ENCODE peak calls at places on chromosomes 2 and 18, in ten cellular contexts. B is heart left ventricle; W is SJSA1; N is CD8-positive, alpha-beta memory T cell; C is aorta; L is uterus; P is psoas muscle; R is NT2/D1; U is PC-9; M is adipocyte. I is an unnamed sample.
A peak's percentile ranks its signal among the peaks of the same experiment; 100 is the strongest.

GRCh38 chr2:207248702-207249355 is 83.1 kb upstream of the KLF7 start:
- DNase-seq in B (no peak), W (no peak), N (no peak), C (no peak), L (no peak), P (no peak), R (no peak), U (no peak), M (peak; percentile 26), I (no peak)

GRCh38 chr2:239002960-239003932 is 155.4 kb downstream of the TWIST2 start:
- DNase-seq in B (no peak), W (peak; percentile 80), N (no peak), C (peak; percentile 59), L (peak; percentile 52), P (peak; percentile 32), R (no peak), U (no peak), M (peak; percentile 94), I (no peak)

GRCh38 chr18:79740741-79741700 is 56.7 kb upstream of the KCNG2 start:
- DNase-seq in B (no peak), W (no peak), N (no peak), C (peak; percentile 35), L (no peak), P (no peak), R (no peak), U (no peak), M (no peak), I (no peak)

GRCh38 chr2:146312899-146313298 is 1531.9 kb upstream of the ACVR2A start:
- DNase-seq in B (no peak), W (no peak), N (no peak), C (no peak), L (no peak), P (no peak), R (no peak), U (no peak), M (peak; percentile 67), I (no peak)

GRCh38 chr2:190881480-190882326 is 1.1 kb downstream of the GLS start:
- DNase-seq in B (peak; percentile 83), W (peak; percentile 82), N (peak; percentile 77), C (peak; percentile 78), L (peak; percentile 54), P (peak; percentile 67), R (no peak), U (peak; percentile 79), M (peak; percentile 80), I (peak; percentile 63)

GRCh38 chr2:8893978-8894820 is 56.8 kb upstream of the KIDINS220 start:
- DNase-seq in B (no peak), W (peak; percentile 86), N (no peak), C (no peak), L (no peak), P (no peak), R (no peak), U (no peak), M (no peak), I (no peak)

GRCh38 chr2:236538242-236538641 is 31.4 kb upstream of the ACKR3 start:
- DNase-seq in B (no peak), W (no peak), N (no peak), C (no peak), L (no peak), P (no peak), R (no peak), U (no peak), M (no peak), I (no peak)

GRCh38 chr2:101173707-101174295 is 22.6 kb upstream of the TBC1D8 start:
- DNase-seq in B (no peak), W (no peak), N (no peak), C (peak; percentile 68), L (no peak), P (no peak), R (no peak), U (no peak), M (no peak), I (no peak)

DNA sequence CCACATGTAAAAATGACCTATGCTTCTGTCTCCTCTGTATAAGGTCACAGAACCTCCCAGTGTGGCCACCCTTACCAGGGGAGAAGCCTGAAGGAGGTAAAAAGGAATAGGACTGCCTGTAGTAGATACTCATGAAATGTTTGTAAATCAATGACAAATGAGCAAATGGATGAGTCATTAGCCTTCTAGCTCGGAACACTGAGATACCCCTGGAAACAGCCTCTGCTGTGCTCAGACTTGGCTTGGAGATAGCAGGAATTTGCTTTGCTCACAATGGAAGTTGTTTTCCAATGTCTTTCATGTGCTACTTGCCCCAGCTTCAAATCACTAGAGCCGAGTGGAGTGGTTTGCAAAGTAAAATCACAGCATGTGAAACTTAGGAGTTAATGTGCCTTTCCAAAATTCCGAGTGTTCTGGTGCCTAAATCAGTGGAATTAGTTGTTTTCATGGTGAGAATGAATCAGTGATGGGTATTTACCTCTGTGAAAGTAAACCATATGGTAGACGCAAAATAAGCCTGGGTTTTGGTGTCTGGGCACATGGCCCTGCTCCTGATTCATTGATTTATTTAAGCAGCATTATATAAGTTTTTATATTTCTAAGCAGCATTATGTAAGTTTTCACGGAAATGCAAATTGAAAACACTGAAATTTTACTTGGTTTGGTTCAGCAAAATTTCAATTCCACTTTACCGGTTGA is 154.0 kb upstream of the MAP3K20 start:
- DNase-seq in B (no peak), W (no peak), N (no peak), C (no peak), L (no peak), P (no peak), R (peak; percentile 28), U (peak; percentile 48), M (peak; percentile 53), I (no peak)
- H3K4me3 ChIP-seq in B (no peak overlapping the region), W (no peak overlapping the region), N (no peak overlapping the region), C (no peak overlapping the region), L (no peak overlapping the region), P (no peak overlapping the region), R (no peak overlapping the region), U (no peak overlapping the region), M (no peak overlapping the region), I (no peak overlapping the region)

GRCh38 chr2:170711196-170711773 is 3.9 kb upstream of the SP5 start:
- DNase-seq in B (no peak), W (no peak), N (no peak), C (no peak), L (no peak), P (no peak), R (no peak), U (no peak), M (no peak), I (no peak)

GRCh38 chr2:170712653-170713279 is 2.4 kb upstream of the SP5 start:
- DNase-seq in B (no peak), W (no peak), N (no peak), C (no peak), L (no peak), P (no peak), R (no peak), U (no peak), M (no peak), I (no peak)

GRCh38 chr2:170710609-170710979 is 4.5 kb upstream of the SP5 start:
- DNase-seq in B (no peak), W (no peak), N (no peak), C (no peak), L (no peak), P (no peak), R (no peak), U (no peak), M (no peak), I (no peak)

GRCh38 chr2:170713280-170714155 is 1.6 kb upstream of the SP5 start:
- DNase-seq in B (no peak), W (no peak), N (no peak), C (no peak), L (no peak), P (peak; percentile 18), R (no peak), U (no peak), M (no peak), I (no peak)

GRCh38 chr2:170711774-170712652 is 3.1 kb upstream of the SP5 start:
- DNase-seq in B (no peak), W (no peak), N (no peak), C (no peak), L (no peak), P (no peak), R (no peak), U (no peak), M (no peak), I (peak; percentile 84)
- H3K27me3 ChIP-seq in B (peaks cover 53% of the 10 kb centered on the region), W (peaks cover 6% of the 10 kb centered on the region), N (peaks cover 28% of the 10 kb centered on the region), C (no peaks in the 10 kb centered on the region), L (peaks cover 5% of the 10 kb centered on the region), P (peaks cover 87% of the 10 kb centered on the region), R (peaks cover 22% of the 10 kb centered on the region), U (no peaks in the 10 kb centered on the region), M (peaks cover 35% of the 10 kb centered on the region), I (no peaks in the 10 kb centered on the region)

DNA sequence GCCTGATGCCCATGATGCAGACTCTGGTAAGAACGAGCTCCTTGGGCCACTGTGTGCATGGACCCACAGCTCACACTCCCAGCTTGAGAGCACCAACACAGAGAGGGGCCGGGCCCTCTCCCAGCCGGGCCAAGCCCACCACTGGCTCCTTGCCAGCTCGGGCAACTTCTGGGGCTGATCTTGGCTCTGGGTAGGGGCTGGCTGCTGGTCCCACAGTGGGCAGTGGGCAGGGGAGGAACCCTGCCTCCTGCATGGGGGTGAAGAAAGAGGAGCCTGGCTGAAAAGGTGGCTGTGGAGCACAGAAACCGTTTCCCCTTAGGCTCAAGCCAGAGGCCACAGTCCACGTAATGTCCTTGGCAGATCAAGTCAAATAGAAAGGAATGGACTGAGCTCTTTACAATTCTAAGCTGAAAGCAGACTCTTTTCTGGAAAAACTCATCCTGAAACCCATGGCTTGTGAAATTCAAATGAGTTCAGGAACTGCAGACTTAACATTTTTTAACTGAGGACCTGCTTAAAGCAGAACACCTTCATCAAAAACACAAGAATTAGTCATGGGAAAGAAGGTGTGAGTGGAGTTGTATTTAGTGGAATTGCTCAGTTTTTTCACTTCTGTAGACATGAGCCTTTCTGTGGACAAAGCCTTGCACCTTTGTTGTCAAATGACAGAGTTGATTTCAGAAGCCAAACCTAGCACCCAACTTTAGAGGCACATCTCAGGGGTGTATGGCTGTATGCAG is 104.9 kb downstream of the STPG4 start:
- DNase-seq in B (no peak), W (no peak), N (no peak), C (no peak), L (no peak), P (no peak), R (no peak), U (no peak), M (no peak), I (no peak)
- H3K36me3 ChIP-seq in B (peaks cover 27% of the 10 kb centered on the region), W (peaks cover 66% of the 10 kb centered on the region), N (peaks cover 29% of the 10 kb centered on the region), C (peaks cover 11% of the 10 kb centered on the region), L (no peaks in the 10 kb centered on the region), P (no peaks in the 10 kb centered on the region), R (peaks cover 74% of the 10 kb centered on the region), U (peaks cover 17% of the 10 kb centered on the region), M (peaks cover 72% of the 10 kb centered on the region), I (no peaks in the 10 kb centered on the region)

DNA sequence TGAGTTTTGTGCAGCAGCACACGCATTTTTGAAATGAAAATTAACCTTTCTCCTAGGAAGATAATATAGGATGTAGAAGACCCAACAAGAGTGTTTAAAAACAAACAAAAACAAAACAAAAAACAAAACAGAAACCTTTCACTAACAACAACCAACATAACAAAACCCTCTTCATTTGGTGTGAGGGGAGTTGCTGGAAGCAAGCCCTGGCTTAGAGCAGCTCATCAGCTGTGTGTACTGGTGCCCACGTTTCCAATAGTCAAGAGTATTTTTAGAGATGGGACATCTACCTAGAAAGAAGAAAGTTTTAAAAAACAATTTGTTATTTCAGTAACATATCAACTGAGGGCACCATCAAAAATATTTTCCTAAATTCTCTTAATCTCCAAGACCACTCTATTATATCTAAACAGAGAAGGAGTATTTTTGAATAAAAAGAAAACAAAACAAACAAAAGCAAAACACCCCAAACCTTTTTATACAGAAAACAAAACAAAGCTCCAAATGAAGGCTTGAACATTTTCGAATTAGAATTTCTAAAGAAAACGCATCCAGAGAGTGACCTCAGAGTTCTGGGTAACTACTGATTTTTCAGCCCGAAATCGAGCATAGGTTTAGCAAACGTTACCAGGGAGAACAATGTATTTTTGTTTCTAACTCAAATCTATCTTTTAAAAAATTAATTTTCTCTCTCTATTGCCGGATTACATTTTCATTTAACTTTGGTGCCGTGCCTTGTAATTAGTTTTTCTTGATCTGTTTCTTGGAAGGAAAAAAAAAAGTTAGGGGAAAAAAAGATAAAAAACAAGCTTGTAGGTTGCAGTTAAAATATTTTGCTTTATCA is 134.6 kb downstream of the INSIG2 start:
- DNase-seq in B (no peak), W (peak; percentile 33), N (no peak), C (no peak), L (no peak), P (no peak), R (no peak), U (no peak), M (peak; percentile 4), I (no peak)
- H3K4me3 ChIP-seq in B (no peak overlapping the region), W (peak overlapping the region; percentile 35), N (no peak overlapping the region), C (no peak overlapping the region), L (no peak overlapping the region), P (peak overlapping the region; percentile 69), R (peak overlapping the region; percentile 52), U (no peak overlapping the region), M (peak overlapping the region; percentile 83), I (no peak overlapping the region)